ENCODE peak calls at places on chromosomes 2 and 18, in four cellular contexts. L is H9, Z is mesendoderm, Y is trophoblast cell. E is an unnamed sample.

GRCh38 chr18:5440297-5440696 is 103.5 kb downstream of the EPB41L3 start:
- DNase-seq in L (no peak), Z (no peak), Y (no peak), E (peak; percentile 16)

GRCh38 chr2:112579280-112579679 is 5.1 kb upstream of the CHCHD5 start:
- DNase-seq in L (no peak), Z (no peak), Y (peak; percentile 62), E (peak; percentile 92)

GRCh38 chr2:235570966-235571692 is 77.3 kb downstream of the AGAP1 start:
- DNase-seq in L (no peak), Z (no peak), Y (no peak), E (no peak)

GRCh38 chr18:5937086-5937485 is 41.8 kb upstream of the TMEM200C start:
- DNase-seq in L (no peak), Z (no peak), Y (no peak), E (no peak)

GRCh38 chr2:31170071-31170698 is 31.9 kb upstream of the GALNT14 start:
- DNase-seq in L (peak; percentile 70), Z (peak; percentile 83), Y (peak; percentile 77), E (peak; percentile 60)

GRCh38 chr2:236157815-236158498 is 10.2 kb downstream of the GBX2 start:
- DNase-seq in L (no peak), Z (no peak), Y (no peak), E (no peak)

GRCh38 chr2:172510582-172510981 is 45.3 kb upstream of the PDK1 start:
- DNase-seq in L (no peak), Z (no peak), Y (no peak), E (no peak)

GRCh38 chr2:128455710-128456050 is 137.0 kb upstream of the HS6ST1 start:
- DNase-seq in L (peak; percentile 4), Z (no peak), Y (peak; percentile 14), E (no peak)

GRCh38 chr2:31228717-31229116 is 5.2 kb upstream of the EHD3 start:
- DNase-seq in L (peak; percentile 14), Z (no peak), Y (no peak), E (no peak)

GRCh38 chr2:12488365-12488972 is 228.3 kb upstream of the TRIB2 start:
- DNase-seq in L (no peak), Z (no peak), Y (no peak), E (no peak)

GRCh38 chr2:129877795-129878775 is 101.4 kb upstream of the RAB6C start:
- DNase-seq in L (peak; percentile 43), Z (peak; percentile 57), Y (peak; percentile 43), E (peak; percentile 51)

GRCh38 chr18:7678801-7679200 is 111.7 kb downstream of the PTPRM start:
- DNase-seq in L (no peak), Z (no peak), Y (peak; percentile 71), E (no peak)

GRCh38 chr2:110747522-110748488 is 15.4 kb downstream of the ACOXL start:
- DNase-seq in L (no peak), Z (no peak), Y (no peak), E (no peak)

GRCh38 chr2:151030663-151031230 is 230.9 kb downstream of the RBM43 start:
- DNase-seq in L (no peak), Z (peak; percentile 14), Y (no peak), E (no peak)

GRCh38 chr2:14189929-14190328 is 442.6 kb upstream of the LRATD1 start:
- DNase-seq in L (no peak), Z (no peak), Y (peak; percentile 32), E (peak; percentile 0)

GRCh38 chr18:63317982-63318881 is 1.3 kb downstream of the BCL2 start:
- DNase-seq in L (peak; percentile 85), Z (peak; percentile 86), Y (peak; percentile 67), E (no peak)

GRCh38 chr18:7945882-7946281 is 378.8 kb downstream of the PTPRM start:
- DNase-seq in L (no peak), Z (no peak), Y (peak; percentile 12), E (peak; percentile 97)

GRCh38 chr2:72143441-72144356 is 4.0 kb downstream of the CYP26B1 start:
- DNase-seq in L (peak; percentile 57), Z (peak; percentile 37), Y (peak; percentile 16), E (no peak)

GRCh38 chr2:169761251-169761969 is 27.8 kb downstream of the KLHL23 start:
- DNase-seq in L (no peak), Z (no peak), Y (no peak), E (no peak)

GRCh38 chr2:110991951-110992350 is 128.8 kb upstream of the BCL2L11 start:
- DNase-seq in L (no peak), Z (no peak), Y (no peak), E (no peak)

GRCh38 chr18:12256946-12257345 is 2.8 kb downstream of the CIDEA start:
- DNase-seq in L (no peak), Z (peak; percentile 8), Y (no peak), E (no peak)

GRCh38 chr18:77131652-77132368 is 773 bp downstream of the MBP start:
- DNase-seq in L (no peak), Z (no peak), Y (peak; percentile 62), E (no peak)

GRCh38 chr2:179434357-179434756 is 169.7 kb upstream of the SESTD1 start:
- DNase-seq in L (no peak), Z (no peak), Y (no peak), E (no peak)

GRCh38 chr2:226526731-226527130 is 272.9 kb downstream of the IRS1 start:
- DNase-seq in L (no peak), Z (no peak), Y (no peak), E (peak; percentile 68)

GRCh38 chr2:235689427-235689853 is 195.6 kb downstream of the AGAP1 start:
- DNase-seq in L (no peak), Z (no peak), Y (no peak), E (no peak)

GRCh38 chr2:132547089-132547687 is 122.8 kb downstream of the LYPD1 start:
- DNase-seq in L (peak; percentile 63), Z (peak; percentile 80), Y (peak; percentile 82), E (peak; percentile 85)

GRCh38 chr2:132538331-132538855 is 121.8 kb downstream of the GPR39 start:
- DNase-seq in L (no peak), Z (no peak), Y (no peak), E (no peak)

GRCh38 chr2:132540166-132540565 is 123.6 kb downstream of the GPR39 start:
- DNase-seq in L (no peak), Z (no peak), Y (no peak), E (no peak)

GRCh38 chr2:132544045-132544630 is 125.9 kb downstream of the LYPD1 start:
- DNase-seq in L (no peak), Z (peak; percentile 85), Y (peak; percentile 75), E (no peak)

DNA sequence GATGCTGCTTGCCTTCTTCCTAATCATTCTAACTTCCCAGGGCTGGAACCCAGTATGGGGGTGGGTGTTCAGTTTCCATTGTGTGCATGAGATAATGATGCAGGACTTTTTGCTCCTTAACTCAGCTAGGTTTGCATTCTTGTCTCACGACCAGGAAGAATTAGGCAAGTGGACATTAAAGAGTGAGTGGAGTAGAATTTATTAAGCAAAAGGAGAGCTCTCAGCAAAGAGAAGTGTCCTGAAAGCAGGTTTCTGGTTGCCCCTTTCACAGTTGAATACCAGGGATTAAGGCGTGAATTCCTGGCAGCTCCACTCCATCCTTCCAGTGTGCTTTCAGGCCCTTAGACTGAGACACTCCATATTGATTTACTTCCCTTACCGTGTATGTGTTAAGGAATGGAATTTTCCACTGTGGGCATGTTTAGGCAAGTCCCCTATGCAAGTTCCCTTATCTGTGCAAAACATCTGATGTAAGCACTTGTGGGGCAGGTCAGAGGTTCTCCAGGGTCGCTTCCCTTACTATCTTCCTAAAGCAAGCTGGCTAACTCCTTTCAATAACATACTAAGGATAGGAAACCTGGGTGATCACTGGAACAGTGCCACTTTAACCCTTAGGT is 126.5 kb downstream of the GPR39 start:
- DNase-seq in L (no peak), Z (peak; percentile 37), Y (peak; percentile 78), E (peak; percentile 16)
- H3K4ac ChIP-seq in L (no peak overlapping the region), Z (no peak overlapping the region), Y (peak overlapping the region; percentile 81), E (peak overlapping the region; percentile 54)

DNA sequence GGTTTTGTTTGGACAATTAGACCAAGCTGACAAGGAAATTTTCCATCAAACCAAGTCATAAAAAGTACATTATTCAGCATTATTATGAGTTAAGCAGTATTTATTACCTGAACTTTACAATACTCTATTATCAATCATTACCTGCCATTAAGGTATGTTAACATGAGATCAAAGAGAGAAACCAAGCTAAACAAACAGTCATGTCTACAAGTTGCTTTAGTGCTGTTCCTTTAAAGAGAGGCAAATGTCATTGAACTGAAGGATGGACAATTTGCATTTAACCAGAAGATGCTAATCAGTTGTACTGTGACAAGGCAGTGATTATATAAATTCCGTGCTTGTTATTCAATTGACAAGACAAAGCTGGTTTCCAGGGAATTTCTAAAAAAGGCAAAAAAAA is 382.5 kb downstream of the LNPK start:
- DNase-seq in L (no peak), Z (no peak), Y (no peak), E (no peak)
- H3K4ac ChIP-seq in L (no peak overlapping the region), Z (no peak overlapping the region), Y (no peak overlapping the region), E (no peak overlapping the region)

GRCh38 chr2:64311191-64311910 is 142.6 kb upstream of the LGALSL start:
- DNase-seq in L (no peak), Z (no peak), Y (no peak), E (no peak)
- H3K4ac ChIP-seq in L (no peak overlapping the region), Z (peak overlapping the region; percentile 82), Y (no peak overlapping the region), E (no peak overlapping the region)

DNA sequence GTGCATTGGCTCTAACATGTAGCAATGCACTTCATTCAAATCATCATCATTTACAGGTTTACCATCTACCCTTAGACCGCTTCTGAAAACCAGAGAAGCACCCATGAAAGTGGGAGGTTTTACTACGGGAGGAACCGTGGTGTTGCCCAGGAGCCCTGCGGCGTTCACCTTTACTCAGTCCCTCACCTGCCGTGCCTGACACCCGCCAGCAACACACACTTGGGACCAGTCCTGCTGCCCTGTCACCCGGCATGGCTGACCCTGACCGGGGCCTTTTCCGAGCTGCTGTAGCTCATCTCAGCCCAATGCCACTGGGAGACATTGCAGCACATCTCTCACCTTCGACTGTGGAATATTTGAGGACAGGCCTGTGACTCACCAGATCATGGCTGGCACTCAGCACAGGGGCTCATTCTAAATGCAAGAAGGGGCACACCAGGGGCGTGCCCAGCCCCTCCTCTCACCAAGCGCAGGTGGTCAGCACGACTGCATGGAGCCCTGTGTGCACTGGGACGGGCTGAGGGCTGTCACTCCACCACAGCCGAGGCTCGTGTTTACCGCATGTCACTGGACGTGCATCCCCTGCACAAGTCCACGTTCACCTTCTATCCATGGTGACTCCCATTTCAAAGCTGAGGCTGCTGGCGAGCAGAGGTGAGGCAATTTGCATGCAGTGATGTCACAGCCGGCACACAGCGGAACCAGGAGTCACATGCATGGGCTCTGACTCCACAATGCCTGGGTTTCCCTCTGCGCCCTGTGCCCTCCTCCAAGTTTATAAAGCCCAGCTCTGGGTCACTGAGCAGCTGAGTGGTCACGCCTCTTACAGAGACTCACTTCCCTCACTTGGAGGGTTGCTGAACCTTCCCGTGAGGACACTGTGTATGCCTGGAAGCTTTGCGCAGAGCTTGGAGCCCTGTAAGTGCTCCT is 76.7 kb upstream of the SNTG2 start:
- DNase-seq in L (peak; percentile 28), Z (no peak), Y (no peak), E (no peak)
- H3K4ac ChIP-seq in L (no peak overlapping the region), Z (no peak overlapping the region), Y (no peak overlapping the region), E (no peak overlapping the region)

E was measured in IMR-90.